ENCODE peak calls at places on chromosomes 7 and 10, in four cellular contexts. One of them, this sample, is unnamed.

GRCh38 chr7:90425376-90425775 is 22.1 kb downstream of the CLDN12 start:
- DNase-seq in PC-9: peak
- DNase-seq in GM23248: no peak
- DNase-seq in mucosa of gallbladder: no peak
- DNase-seq in this sample: no peak

GRCh38 chr10:74071151-74071550 is 73.2 kb downstream of the VCL start:
- DNase-seq in PC-9: no peak
- DNase-seq in GM23248: peak
- DNase-seq in mucosa of gallbladder: no peak
- DNase-seq in this sample: peak

GRCh38 chr7:31744294-31744874 is 57.4 kb downstream of the PPP1R17 start:
- DNase-seq in PC-9: peak
- DNase-seq in GM23248: peak
- DNase-seq in mucosa of gallbladder: peak
- DNase-seq in this sample: peak

GRCh38 chr7:781228-781864 is 50.9 kb upstream of the SUN1 start:
- DNase-seq in PC-9: no peak
- DNase-seq in GM23248: no peak
- DNase-seq in mucosa of gallbladder: no peak
- DNase-seq in this sample: no peak

GRCh38 chr10:73079779-73080178 is 16.9 kb downstream of the P4HA1 start:
- DNase-seq in PC-9: no peak
- DNase-seq in GM23248: no peak
- DNase-seq in mucosa of gallbladder: no peak
- DNase-seq in this sample: no peak

GRCh38 chr10:133267829-133268228 is 8.8 kb downstream of the ADAM8 start:
- DNase-seq in PC-9: no peak
- DNase-seq in GM23248: no peak
- DNase-seq in mucosa of gallbladder: no peak
- DNase-seq in this sample: no peak

GRCh38 chr10:71700735-71701368 is 18.7 kb downstream of the C10orf105 start:
- DNase-seq in PC-9: no peak
- DNase-seq in GM23248: no peak
- DNase-seq in mucosa of gallbladder: no peak
- DNase-seq in this sample: no peak

GRCh38 chr10:125159932-125160855 is at the start of gene CTBP2:
- DNase-seq in PC-9: no peak
- DNase-seq in GM23248: peak
- DNase-seq in mucosa of gallbladder: no peak
- DNase-seq in this sample: peak

GRCh38 chr7:37234928-37235327 is 213.7 kb downstream of the ELMO1 start:
- DNase-seq in PC-9: no peak
- DNase-seq in GM23248: peak
- DNase-seq in mucosa of gallbladder: no peak
- DNase-seq in this sample: no peak

GRCh38 chr10:68792115-68792514 is 35.2 kb upstream of the STOX1 start:
- DNase-seq in PC-9: no peak
- DNase-seq in GM23248: peak
- DNase-seq in mucosa of gallbladder: no peak
- DNase-seq in this sample: no peak

GRCh38 chr10:70985824-70986336 is 97.5 kb upstream of the PCBD1 start:
- DNase-seq in PC-9: peak
- DNase-seq in GM23248: no peak
- DNase-seq in mucosa of gallbladder: no peak
- DNase-seq in this sample: no peak

GRCh38 chr10:29617880-29618340 is 16.9 kb downstream of the SVIL start:
- DNase-seq in PC-9: no peak
- DNase-seq in GM23248: no peak
- DNase-seq in mucosa of gallbladder: no peak
- DNase-seq in this sample: no peak

GRCh38 chr10:97713828-97714400 is 384 bp downstream of the MARVELD1 start:
- DNase-seq in PC-9: no peak
- DNase-seq in GM23248: peak
- DNase-seq in mucosa of gallbladder: peak
- DNase-seq in this sample: peak

GRCh38 chr10:8453587-8453986 is 399.1 kb downstream of the GATA3 start:
- DNase-seq in PC-9: no peak
- DNase-seq in GM23248: peak
- DNase-seq in mucosa of gallbladder: no peak
- DNase-seq in this sample: peak

GRCh38 chr10:75402486-75403143 is 1.1 kb upstream of the ZNF503 start:
- DNase-seq in PC-9: peak
- DNase-seq in GM23248: peak
- DNase-seq in mucosa of gallbladder: peak
- DNase-seq in this sample: peak

GRCh38 chr7:101941481-101942383 is 124.3 kb downstream of the CUX1 start:
- DNase-seq in PC-9: peak
- DNase-seq in GM23248: peak
- DNase-seq in mucosa of gallbladder: no peak
- DNase-seq in this sample: peak

GRCh38 chr10:11615396-11615795 is 3.9 kb upstream of the USP6NL start:
- DNase-seq in PC-9: no peak
- DNase-seq in GM23248: no peak
- DNase-seq in mucosa of gallbladder: no peak
- DNase-seq in this sample: no peak

GRCh38 chr7:520503-521161 is 986 bp upstream of the PDGFA start:
- DNase-seq in PC-9: no peak
- DNase-seq in GM23248: peak
- DNase-seq in mucosa of gallbladder: no peak
- DNase-seq in this sample: no peak

GRCh38 chr7:767941-768729 is 41.1 kb upstream of the PRKAR1B start:
- DNase-seq in PC-9: no peak
- DNase-seq in GM23248: peak
- DNase-seq in mucosa of gallbladder: no peak
- DNase-seq in this sample: no peak

GRCh38 chr7:149468208-149468607 is 7.3 kb upstream of the ZNF777 start:
- DNase-seq in PC-9: no peak
- DNase-seq in GM23248: no peak
- DNase-seq in mucosa of gallbladder: no peak
- DNase-seq in this sample: no peak

GRCh38 chr7:158814637-158815036 is 14.7 kb downstream of the ESYT2 start:
- DNase-seq in PC-9: no peak
- DNase-seq in GM23248: no peak
- DNase-seq in mucosa of gallbladder: no peak
- DNase-seq in this sample: no peak

GRCh38 chr7:136956671-136957070 is 88.2 kb downstream of the CHRM2 start:
- DNase-seq in PC-9: no peak
- DNase-seq in GM23248: no peak
- DNase-seq in mucosa of gallbladder: no peak
- DNase-seq in this sample: no peak

GRCh38 chr10:96118604-96119450 is 11.3 kb upstream of the ZNF518A start:
- DNase-seq in PC-9: no peak
- DNase-seq in GM23248: no peak
- DNase-seq in mucosa of gallbladder: no peak
- DNase-seq in this sample: no peak

GRCh38 chr7:54145716-54146115 is 396.5 kb upstream of the VSTM2A start:
- DNase-seq in PC-9: no peak
- DNase-seq in GM23248: no peak
- DNase-seq in mucosa of gallbladder: no peak
- DNase-seq in this sample: no peak

GRCh38 chr10:22054946-22055345 is 51.4 kb upstream of the DNAJC1 start:
- DNase-seq in PC-9: no peak
- DNase-seq in GM23248: no peak
- DNase-seq in mucosa of gallbladder: no peak
- DNase-seq in this sample: no peak

GRCh38 chr7:48182736-48183369 is 11.6 kb downstream of the ABCA13 start:
- DNase-seq in PC-9: no peak
- DNase-seq in GM23248: peak
- DNase-seq in mucosa of gallbladder: no peak
- DNase-seq in this sample: no peak

GRCh38 chr10:3853547-3853989 is 68.6 kb upstream of the KLF6 start:
- DNase-seq in PC-9: no peak
- DNase-seq in GM23248: no peak
- DNase-seq in mucosa of gallbladder: no peak
- DNase-seq in this sample: no peak

GRCh38 chr7:47937711-47938573 is 10.3 kb downstream of the PKD1L1 start:
- DNase-seq in PC-9: no peak
- DNase-seq in GM23248: no peak
- DNase-seq in mucosa of gallbladder: no peak
- DNase-seq in this sample: no peak

GRCh38 chr10:79316671-79317431 is 30.4 kb upstream of the PPIF start:
- DNase-seq in PC-9: no peak
- DNase-seq in GM23248: peak
- DNase-seq in mucosa of gallbladder: no peak
- DNase-seq in this sample: no peak

GRCh38 chr10:52818019-52818418 is 45.4 kb upstream of the MBL2 start:
- DNase-seq in PC-9: peak
- DNase-seq in GM23248: peak
- DNase-seq in mucosa of gallbladder: no peak
- DNase-seq in this sample: no peak

GRCh38 chr7:40234046-40234445 is 99.2 kb downstream of the SUGCT start:
- DNase-seq in PC-9: no peak
- DNase-seq in GM23248: no peak
- DNase-seq in mucosa of gallbladder: peak
- DNase-seq in this sample: no peak

GRCh38 chr10:131621784-131622624 is 278.8 kb upstream of the PPP2R2D start:
- DNase-seq in PC-9: no peak
- DNase-seq in GM23248: no peak
- DNase-seq in mucosa of gallbladder: no peak
- DNase-seq in this sample: no peak

GRCh38 chr7:885893-886625 is 9.7 kb downstream of the GET4 start:
- DNase-seq in PC-9: no peak
- DNase-seq in GM23248: no peak
- DNase-seq in mucosa of gallbladder: no peak
- DNase-seq in this sample: no peak

GRCh38 chr7:2621948-2622640 is 9.7 kb upstream of the TTYH3 start:
- DNase-seq in PC-9: no peak
- DNase-seq in GM23248: no peak
- DNase-seq in mucosa of gallbladder: no peak
- DNase-seq in this sample: no peak